ENCODE peak calls at places on chromosomes 4 and X, in six cellular contexts. I is AG09309, Q is A172, T is HL-60, G is RCC 7860, K is dorsolateral prefrontal cortex. Z is an unnamed sample.

GRCh38 chr4:152586668-152587067 is 50.8 kb upstream of the FBXW7 start:
- DNase-seq in I (no peak), Q (no peak), K (no peak), G (no peak), T (no peak), Z (no peak)

GRCh38 chr4:145895056-145895455 is 43.6 kb downstream of the ZNF827 start:
- DNase-seq in G (no peak), Q (no peak), I (no peak), K (no peak), T (no peak), Z (no peak)

GRCh38 chrX:13906103-13906502 is 89.2 kb upstream of the GPM6B start:
- DNase-seq in G (no peak), K (no peak), I (no peak), T (no peak), Q (no peak), Z (peak)

GRCh38 chrX:41265615-41266014 is 68.3 kb upstream of the DDX3X start:
- DNase-seq in Q (peak), I (peak), T (no peak), G (no peak), K (peak), Z (peak)

GRCh38 chr4:173448103-173448502 is 49.2 kb upstream of the SCRG1 start:
- DNase-seq in Q (peak), I (peak), G (no peak), T (no peak), K (peak), Z (no peak)

GRCh38 chr4:53208749-53209148 is 157.1 kb downstream of the SCFD2 start:
- DNase-seq in Q (no peak), K (no peak), T (no peak), G (no peak), I (no peak), Z (no peak)

GRCh38 chrX:101415180-101416130 is 7.4 kb downstream of the HNRNPH2 start:
- DNase-seq in T (no peak), K (no peak), Q (peak), G (peak), I (peak), Z (peak)

GRCh38 chr4:181566490-181566889 is 676.7 kb upstream of the TENM3 start:
- DNase-seq in Q (no peak), K (no peak), T (no peak), G (no peak), I (peak), Z (no peak)

GRCh38 chr4:88730811-88731210 is 33.2 kb upstream of the NAP1L5 start:
- DNase-seq in I (no peak), Q (no peak), G (no peak), T (no peak), K (no peak), Z (no peak)

GRCh38 chr4:56870927-56871326 is 36.8 kb upstream of the REST start:
- DNase-seq in G (no peak), K (no peak), I (peak), Q (no peak), T (no peak), Z (no peak)

GRCh38 chr4:151822331-151822730 is 61.5 kb upstream of the GATB start:
- DNase-seq in I (no peak), Q (no peak), T (no peak), K (no peak), G (no peak), Z (no peak)

GRCh38 chr4:53136954-53137353 is 228.9 kb downstream of the SCFD2 start:
- DNase-seq in K (no peak), G (no peak), T (no peak), I (no peak), Q (no peak), Z (no peak)

GRCh38 chr4:1976416-1977352 is 32.1 kb downstream of the NELFA start:
- DNase-seq in Q (no peak), I (no peak), K (no peak), G (no peak), T (no peak), Z (no peak)

GRCh38 chrX:43615677-43616076 is 40.4 kb upstream of the MAOA start:
- DNase-seq in I (no peak), K (no peak), Q (no peak), G (no peak), T (no peak), Z (no peak)

GRCh38 chr4:122777846-122778501 is 45.5 kb downstream of the BBS12 start:
- DNase-seq in K (no peak), I (peak), G (no peak), T (no peak), Q (peak), Z (no peak)

GRCh38 chrX:15930585-15930984 is 76.0 kb upstream of the AP1S2 start:
- DNase-seq in G (peak), K (no peak), Q (peak), I (peak), T (no peak), Z (peak)

GRCh38 chrX:104329731-104330130 is 75.0 kb upstream of the ESX1 start:
- DNase-seq in I (no peak), K (no peak), T (no peak), G (no peak), Q (no peak), Z (no peak)

GRCh38 chr4:112898357-112899141 is 150.9 kb upstream of the ANK2 start:
- DNase-seq in I (no peak), T (no peak), K (no peak), Q (peak), G (peak), Z (no peak)

GRCh38 chr4:41361831-41362646 is 105.3 kb downstream of the UCHL1 start:
- DNase-seq in K (no peak), G (no peak), Q (no peak), I (no peak), T (no peak), Z (no peak)

GRCh38 chr4:7394184-7394575 is 40.5 kb downstream of the PSAPL1 start:
- DNase-seq in I (no peak), K (no peak), T (no peak), G (no peak), Q (no peak), Z (no peak)

GRCh38 chrX:67724359-67725110 is 180.7 kb downstream of the AR start:
- DNase-seq in K (no peak), I (no peak), T (no peak), G (no peak), Q (no peak), Z (no peak)

GRCh38 chrX:41655631-41656030 is 33.1 kb upstream of the GPR34 start:
- DNase-seq in Q (peak), G (peak), K (no peak), I (no peak), T (no peak), Z (no peak)

GRCh38 chr4:113784497-113785254 is 23.1 kb upstream of the CAMK2D start:
- DNase-seq in T (no peak), I (peak), Q (peak), G (peak), K (no peak), Z (peak)

GRCh38 chr4:36286481-36286871 is 5.1 kb downstream of the DTHD1 start:
- DNase-seq in T (no peak), Q (no peak), K (no peak), G (no peak), I (no peak), Z (no peak)

GRCh38 chr4:119647558-119647957 is 19.0 kb upstream of the PDE5A start:
- DNase-seq in Q (no peak), G (no peak), T (no peak), K (no peak), I (peak), Z (no peak)

GRCh38 chr4:133150643-133151300 is 1.7 kb downstream of the PCDH10 start:
- DNase-seq in I (no peak), G (no peak), Q (peak), K (peak), T (no peak), Z (no peak)

GRCh38 chr4:160864253-160864652 is 1299.5 kb downstream of the FSTL5 start:
- DNase-seq in Q (peak), I (no peak), K (no peak), T (no peak), G (no peak), Z (no peak)

GRCh38 chr4:153383131-153383530 is 38.6 kb downstream of the MND1 start:
- DNase-seq in G (no peak), T (no peak), I (no peak), Q (no peak), K (no peak), Z (no peak)

GRCh38 chrX:101759000-101759399 is 99.3 kb upstream of the ARMCX2 start:
- DNase-seq in G (no peak), K (no peak), T (no peak), Q (peak), I (peak), Z (no peak)

GRCh38 chrX:54043696-54044125 is 562 bp downstream of the PHF8 start:
- DNase-seq in Q (no peak), K (no peak), I (no peak), G (peak), T (peak), Z (no peak)

GRCh38 chrX:51461053-51462050 is 35.0 kb downstream of the NUDT11 start:
- DNase-seq in I (no peak), K (no peak), G (peak), T (no peak), Q (peak), Z (peak)

GRCh38 chr4:168408620-168409019 is 71.7 kb downstream of the DDX60L start:
- DNase-seq in I (peak), T (no peak), K (no peak), G (peak), Q (peak), Z (peak)

GRCh38 chrX:131595120-131595519 is 51.2 kb downstream of the OR13H1 start:
- DNase-seq in K (no peak), G (no peak), I (no peak), Q (peak), T (no peak), Z (no peak)

GRCh38 chr4:140774956-140775355 is 18.8 kb upstream of the TBC1D9 start:
- DNase-seq in K (no peak), T (no peak), G (no peak), I (no peak), Q (no peak), Z (no peak)

GRCh38 chr4:146255463-146255862 is 41.1 kb downstream of the REELD1 start:
- DNase-seq in I (peak), T (no peak), K (no peak), Q (peak), G (peak), Z (no peak)

Z was measured in COLO829.